ENCODE peak calls at places on chromosomes 16 and 17, in ten cellular contexts. Q is stimulated activated effector memory CD8-positive, alpha-beta T cell treated with anti-CD3 and anti-CD28 coated beads, Interleukin-12 subunit alpha, Interleukin-12 subunit beta, amount 100 ng/mL, for 72 hours; J is NCI-H1105; W is left cardiac atrium; X is fibroblast of mammary gland; L is GOT3; R is skeletal muscle cell; N is lower leg skin; E is thoracic aorta; A is anterior cingulate cortex. C is an unnamed sample.

GRCh38 chr17:66255527-66255971 is 26.3 kb upstream of the APOH start:
- DNase-seq in J (no peak), W (no peak), A (no peak), R (no peak), N (no peak), E (no peak), Q (no peak), L (no peak), X (no peak), C (no peak)

GRCh38 chr16:70706948-70707465 is 21.2 kb upstream of the MTSS2 start:
- DNase-seq in Q (no peak), J (no peak), L (peak), X (peak), R (peak), A (no peak), E (no peak), W (no peak), N (no peak), C (no peak)

GRCh38 chr17:49069585-49070273 is 62.8 kb upstream of the B4GALNT2 start:
- DNase-seq in Q (no peak), A (no peak), N (no peak), X (peak), E (no peak), L (no peak), J (no peak), W (no peak), R (no peak), C (no peak)

GRCh38 chr17:83181991-83182619 is 102.7 kb downstream of the METRNL start:
- DNase-seq in X (no peak), W (peak), J (no peak), A (no peak), N (peak), Q (no peak), L (no peak), E (no peak), R (no peak), C (peak)

GRCh38 chr16:48608452-48608851 is 1.5 kb downstream of the N4BP1 start:
- DNase-seq in A (no peak), R (no peak), X (peak), N (no peak), L (no peak), J (no peak), E (no peak), Q (no peak), W (no peak), C (no peak)

GRCh38 chr17:78759203-78759968 is 22.7 kb downstream of the CYTH1 start:
- DNase-seq in N (peak), W (peak), X (peak), J (peak), Q (peak), A (no peak), R (no peak), L (no peak), E (no peak), C (no peak)

GRCh38 chr16:57519796-57520360 is 16.5 kb downstream of the CCDC102A start:
- DNase-seq in E (no peak), N (peak), W (peak), X (peak), J (peak), A (peak), L (no peak), R (no peak), Q (peak), C (no peak)

GRCh38 chr16:23420011-23420410 is 33.0 kb downstream of the COG7 start:
- DNase-seq in L (no peak), A (no peak), Q (no peak), X (no peak), N (no peak), W (no peak), R (no peak), E (no peak), J (no peak), C (no peak)

GRCh38 chr16:73503093-73503492 is 455.2 kb upstream of the ZFHX3 start:
- DNase-seq in W (no peak), A (no peak), X (no peak), J (no peak), Q (no peak), L (no peak), E (no peak), R (no peak), N (no peak), C (no peak)

GRCh38 chr17:30477758-30478115 is 529 bp downstream of the GOSR1 start:
- DNase-seq in W (no peak), N (no peak), X (peak), R (no peak), E (no peak), J (no peak), L (no peak), Q (no peak), A (no peak), C (no peak)

GRCh38 chr17:29573871-29574731 is 5.6 kb downstream of the TP53I13 start:
- DNase-seq in L (no peak), X (no peak), A (no peak), N (peak), J (no peak), W (no peak), E (no peak), R (no peak), Q (no peak), C (no peak)

GRCh38 chr16:54750249-54750648 is 180.4 kb upstream of the IRX5 start:
- DNase-seq in N (no peak), A (no peak), J (no peak), X (no peak), E (no peak), L (no peak), R (no peak), Q (no peak), W (no peak), C (no peak)

GRCh38 chr16:85475233-85475632 is 137.9 kb upstream of the GSE1 start:
- DNase-seq in E (no peak), N (no peak), W (no peak), X (no peak), L (no peak), Q (no peak), J (no peak), A (no peak), R (no peak), C (no peak)

GRCh38 chr16:81868057-81868748 is 89.1 kb downstream of the PLCG2 start:
- DNase-seq in N (no peak), W (no peak), J (no peak), E (no peak), Q (no peak), A (no peak), L (no peak), R (no peak), X (no peak), C (no peak)

GRCh38 chr16:51465026-51465425 is 314.0 kb upstream of the SALL1 start:
- DNase-seq in R (peak), L (no peak), Q (no peak), E (no peak), N (no peak), W (no peak), X (peak), A (no peak), J (no peak), C (no peak)

C was measured in suprapubic skin.